ENCODE peak calls at places on chromosomes 16 and 17, in nine cellular contexts. G is Calu3, K is progenitor cell of endocrine pancreas, N is endothelial cell, R is AG04450, X is uterus, Z is pancreas, E is gastrocnemius medialis, V is left ventricle myocardium inferior. T is an unnamed sample.

GRCh38 chr17:67246648-67247415 is 1.8 kb upstream of the HELZ start:
- DNase-seq in G (peak; percentile 83), K (peak; percentile 13), N (peak; percentile 8), R (no peak), X (no peak), Z (no peak), E (peak; percentile 52), V (no peak), T (no peak)

GRCh38 chr17:66580178-66580577 is 254.7 kb upstream of the CACNG5 start:
- DNase-seq in G (peak; percentile 5), K (no peak), N (no peak), R (peak; percentile 57), X (peak; percentile 61), Z (no peak), E (no peak), V (peak; percentile 26), T (no peak)

GRCh38 chr16:22232277-22233049 is 26.4 kb downstream of the EEF2K start:
- DNase-seq in G (peak; percentile 84), K (no peak), N (no peak), R (no peak), X (no peak), Z (peak; percentile 92), E (no peak), V (no peak), T (no peak)

GRCh38 chr17:2155482-2156051 is 100.7 kb downstream of the HIC1 start:
- DNase-seq in G (no peak), K (no peak), N (no peak), R (no peak), X (no peak), Z (no peak), E (no peak), V (no peak), T (no peak)

GRCh38 chr17:41666336-41666680 is 22.4 kb upstream of the EIF1 start:
- DNase-seq in G (peak; percentile 67), K (no peak), N (peak; percentile 26), R (peak; percentile 24), X (no peak), Z (peak; percentile 57), E (no peak), V (no peak), T (no peak)

GRCh38 chr17:44543213-44543904 is 13.9 kb upstream of the FZD2 start:
- DNase-seq in G (peak; percentile 81), K (no peak), N (peak; percentile 33), R (peak; percentile 88), X (no peak), Z (no peak), E (no peak), V (no peak), T (no peak)

GRCh38 chr17:76755285-76755684 is 17.4 kb downstream of the MFSD11 start:
- DNase-seq in G (no peak), K (no peak), N (no peak), R (no peak), X (no peak), Z (no peak), E (no peak), V (no peak), T (no peak)

GRCh38 chr17:81480140-81480917 is 32.3 kb downstream of the ACTG1 start:
- DNase-seq in G (no peak), K (no peak), N (no peak), R (no peak), X (no peak), Z (no peak), E (peak; percentile 46), V (no peak), T (no peak)

GRCh38 chr17:40615295-40615988 is 32.2 kb downstream of the SMARCE1 start:
- DNase-seq in G (peak; percentile 100), K (peak; percentile 43), N (peak; percentile 52), R (no peak), X (peak; percentile 47), Z (peak; percentile 67), E (no peak), V (no peak), T (peak; percentile 58)

GRCh38 chr17:77435272-77436057 is 294.7 kb downstream of the SEC14L1 start:
- DNase-seq in G (no peak), K (no peak), N (no peak), R (no peak), X (no peak), Z (no peak), E (no peak), V (no peak), T (no peak)

GRCh38 chr17:72788950-72789585 is 303.4 kb downstream of the SLC39A11 start:
- DNase-seq in G (no peak), K (no peak), N (no peak), R (peak; percentile 4), X (no peak), Z (no peak), E (no peak), V (no peak), T (no peak)

GRCh38 chr17:40341808-40342574 is 22.5 kb downstream of the GJD3 start:
- DNase-seq in G (peak; percentile 100), K (peak; percentile 74), N (peak; percentile 80), R (no peak), X (peak; percentile 83), Z (peak; percentile 91), E (peak; percentile 73), V (peak; percentile 85), T (no peak)

GRCh38 chr17:9468532-9468931 is 107.1 kb downstream of the STX8 start:
- DNase-seq in G (no peak), K (no peak), N (no peak), R (no peak), X (no peak), Z (peak; percentile 53), E (no peak), V (no peak), T (no peak)

GRCh38 chr17:9468937-9469336 is 106.7 kb downstream of the STX8 start:
- DNase-seq in G (no peak), K (no peak), N (no peak), R (no peak), X (no peak), Z (no peak), E (no peak), V (no peak), T (no peak)

GRCh38 chr17:9470171-9470570 is 105.4 kb downstream of the STX8 start:
- DNase-seq in G (no peak), K (no peak), N (no peak), R (no peak), X (no peak), Z (no peak), E (no peak), V (no peak), T (no peak)

GRCh38 chr17:9467518-9467917 is 108.1 kb downstream of the STX8 start:
- DNase-seq in G (no peak), K (no peak), N (peak; percentile 28), R (no peak), X (no peak), Z (no peak), E (no peak), V (no peak), T (no peak)

GRCh38 chr17:9465216-9465921 is 110.3 kb downstream of the STX8 start:
- DNase-seq in G (no peak), K (no peak), N (no peak), R (peak; percentile 38), X (no peak), Z (no peak), E (no peak), V (no peak), T (no peak)
- TF ChIP-seq CTCF in G (no peak), K (no peak), N (no peak), R (peak; percentile 35), X (no peak), Z (no peak), E (no peak), V (no peak), T (no peak)

GRCh38 chr16:20323591-20324117 is 3.7 kb downstream of the GP2 start:
- DNase-seq in G (no peak), K (no peak), N (no peak), R (no peak), X (no peak), Z (peak; percentile 93), E (no peak), V (no peak), T (no peak)

GRCh38 chr16:20320178-20320577 is 7.1 kb downstream of the GP2 start:
- DNase-seq in G (no peak), K (no peak), N (no peak), R (no peak), X (no peak), Z (peak; percentile 90), E (no peak), V (no peak), T (no peak)

GRCh38 chr16:20322696-20323095 is 4.6 kb downstream of the GP2 start:
- DNase-seq in G (no peak), K (no peak), N (no peak), R (no peak), X (no peak), Z (peak; percentile 91), E (no peak), V (no peak), T (no peak)

GRCh38 chr16:20320592-20320991 is 6.7 kb downstream of the GP2 start:
- DNase-seq in G (no peak), K (no peak), N (no peak), R (no peak), X (no peak), Z (no peak), E (no peak), V (no peak), T (no peak)

DNA sequence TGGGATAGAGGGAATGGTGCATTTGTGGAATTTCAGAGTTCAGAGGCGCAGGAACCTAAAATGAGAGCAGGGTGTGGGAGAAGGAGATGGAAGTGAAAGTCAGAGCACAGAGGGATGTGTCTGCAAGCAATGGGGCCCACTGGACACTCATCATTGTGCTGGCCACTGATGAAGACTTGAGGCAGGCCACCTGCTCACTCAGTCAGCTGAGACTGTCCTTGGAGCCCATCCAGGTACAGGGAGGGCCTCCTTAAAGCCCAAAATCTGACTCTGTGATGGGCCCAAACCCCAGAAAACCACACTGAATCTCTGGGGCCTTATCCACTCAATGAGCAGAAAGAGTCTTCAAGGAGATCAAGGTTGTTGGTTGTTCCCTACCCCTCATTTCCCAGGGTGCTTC is 5.6 kb downstream of the GP2 start:
- DNase-seq in G (no peak), K (no peak), N (no peak), R (no peak), X (no peak), Z (peak; percentile 84), E (no peak), V (no peak), T (no peak)
- TF ChIP-seq CTCF in G (no peak), K (no peak), N (no peak), R (no peak), X (no peak), Z (no peak), E (no peak), V (no peak), T (no peak)

GRCh38 chr16:47925811-47926460 is 229.9 kb downstream of the ABCC12 start:
- DNase-seq in G (no peak), K (no peak), N (no peak), R (no peak), X (no peak), Z (no peak), E (no peak), V (no peak), T (no peak)
- TF ChIP-seq CTCF in G (no peak), K (no peak), N (no peak), R (no peak), X (no peak), Z (no peak), E (no peak), V (no peak), T (no peak)

DNA sequence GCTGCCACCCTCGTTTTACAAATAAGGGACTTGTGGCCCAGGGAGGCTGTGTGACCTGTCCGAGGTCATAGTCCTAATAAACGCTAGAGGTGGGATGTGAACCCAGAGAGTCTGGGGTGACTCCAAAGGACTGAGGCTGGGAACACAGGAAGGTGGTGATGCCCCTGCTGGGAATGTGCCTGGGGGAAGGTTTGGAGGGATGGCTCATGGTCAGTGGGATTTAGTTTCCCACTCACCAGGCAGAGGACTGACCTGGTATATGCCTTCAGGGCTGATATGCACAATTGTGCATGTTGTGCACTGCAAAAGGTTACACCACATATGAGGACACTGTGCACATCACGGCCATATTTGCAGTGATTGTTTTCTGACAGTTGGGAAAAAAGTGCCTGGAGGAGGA is 13.9 kb upstream of the WNT9B start:
- DNase-seq in G (no peak), K (no peak), N (no peak), R (no peak), X (no peak), Z (no peak), E (no peak), V (no peak), T (no peak)
- TF ChIP-seq CTCF in G (no peak), K (no peak), N (no peak), R (no peak), X (no peak), Z (no peak), E (no peak), V (no peak), T (no peak)

T was measured in activated B cell treated with CpG ODN at 0.5 μM for 24 hours.